ENCODE peak calls at places on chromosomes 16 and 17, in four cellular contexts. O is A549, G is HepG2, I is K562. M is an unnamed sample.
A peak's percentile ranks its signal among the peaks of the same experiment; 100 is the strongest.

GRCh38 chr16:86519649-86520316 is 9.5 kb downstream of the FOXF1 start:
- DNase-seq in O (peak; percentile 53), G (peak; percentile 48), I (peak; percentile 77), M (peak; percentile 75)

GRCh38 chr16:72786606-72787005 is 261.3 kb downstream of the ZFHX3 start:
- DNase-seq in O (no peak), G (no peak), I (no peak), M (no peak)

GRCh38 chr16:4936991-4937781 is at the start of gene PPL:
- DNase-seq in O (peak; percentile 73), G (peak; percentile 93), I (peak; percentile 98), M (peak; percentile 99)

GRCh38 chr16:86343111-86343642 is 167.2 kb upstream of the FOXF1 start:
- DNase-seq in O (no peak), G (no peak), I (no peak), M (no peak)

GRCh38 chr16:27377666-27378485 is 24.1 kb upstream of the IL21R start:
- DNase-seq in O (no peak), G (no peak), I (no peak), M (no peak)

GRCh38 chr17:61168506-61168905 is 231.1 kb upstream of the TBX2 start:
- DNase-seq in O (no peak), G (no peak), I (no peak), M (no peak)

GRCh38 chr16:19888834-19889233 is 4.2 kb upstream of the GPRC5B start:
- DNase-seq in O (no peak), G (no peak), I (no peak), M (no peak)

GRCh38 chr17:78996781-78997201 is 12.8 kb downstream of the CANT1 start:
- DNase-seq in O (no peak), G (no peak), I (no peak), M (no peak)

GRCh38 chr17:65163990-65164495 is 26.9 kb downstream of the RGS9 start:
- DNase-seq in O (peak; percentile 70), G (peak; percentile 18), I (peak; percentile 74), M (no peak)

GRCh38 chr16:9900576-9900975 is 281.7 kb downstream of the GRIN2A start:
- DNase-seq in O (no peak), G (no peak), I (no peak), M (no peak)

GRCh38 chr17:65145743-65146142 is 8.6 kb downstream of the RGS9 start:
- DNase-seq in O (no peak), G (no peak), I (no peak), M (no peak)

GRCh38 chr17:29091591-29092291 is 48.8 kb downstream of the PIPOX start:
- DNase-seq in O (no peak), G (no peak), I (no peak), M (no peak)

GRCh38 chr16:28042856-28043255 is 20.7 kb downstream of the GSG1L start:
- DNase-seq in O (no peak), G (no peak), I (no peak), M (no peak)

GRCh38 chr17:47072881-47073280 is 93.8 kb upstream of the RPRML start:
- DNase-seq in O (no peak), G (no peak), I (no peak), M (no peak)

GRCh38 chr16:53465606-53466290 is 31.5 kb downstream of the RBL2 start:
- DNase-seq in O (peak; percentile 44), G (no peak), I (no peak), M (no peak)

GRCh38 chr17:44826123-44826790 is 3.8 kb downstream of the GJC1 start:
- DNase-seq in O (no peak), G (no peak), I (no peak), M (no peak)

GRCh38 chr17:17535957-17536356 is 39.8 kb upstream of the RASD1 start:
- DNase-seq in O (peak; percentile 81), G (no peak), I (no peak), M (no peak)

GRCh38 chr16:29760567-29761279 is 14.9 kb upstream of the C16orf54 start:
- DNase-seq in O (no peak), G (no peak), I (no peak), M (no peak)

GRCh38 chr16:1497014-1497598 is 3.9 kb downstream of the TELO2 start:
- DNase-seq in O (no peak), G (no peak), I (no peak), M (no peak)

GRCh38 chr17:60372790-60373483 is 19.0 kb downstream of the USP32 start:
- DNase-seq in O (peak; percentile 48), G (no peak), I (no peak), M (no peak)

GRCh38 chr16:24539850-24540484 is 601 bp downstream of the RBBP6 start:
- DNase-seq in O (peak; percentile 52), G (no peak), I (no peak), M (no peak)

GRCh38 chr16:87657621-87658192 is 55.4 kb downstream of the JPH3 start:
- DNase-seq in O (peak; percentile 59), G (peak; percentile 40), I (peak; percentile 35), M (peak; percentile 61)

GRCh38 chr16:27566417-27566816 is 16.5 kb downstream of the KATNIP start:
- DNase-seq in O (no peak), G (no peak), I (peak; percentile 29), M (no peak)

GRCh38 chr17:16909472-16909871 is 62.4 kb downstream of the TNFRSF13B start:
- DNase-seq in O (no peak), G (no peak), I (no peak), M (no peak)

GRCh38 chr17:40323317-40323716 is 14.3 kb downstream of the RARA start:
- DNase-seq in O (no peak), G (no peak), I (no peak), M (no peak)
- TF ChIP-seq HMGXB4 in O (no peak), G (no peak), I (no peak), M (no peak)

DNA sequence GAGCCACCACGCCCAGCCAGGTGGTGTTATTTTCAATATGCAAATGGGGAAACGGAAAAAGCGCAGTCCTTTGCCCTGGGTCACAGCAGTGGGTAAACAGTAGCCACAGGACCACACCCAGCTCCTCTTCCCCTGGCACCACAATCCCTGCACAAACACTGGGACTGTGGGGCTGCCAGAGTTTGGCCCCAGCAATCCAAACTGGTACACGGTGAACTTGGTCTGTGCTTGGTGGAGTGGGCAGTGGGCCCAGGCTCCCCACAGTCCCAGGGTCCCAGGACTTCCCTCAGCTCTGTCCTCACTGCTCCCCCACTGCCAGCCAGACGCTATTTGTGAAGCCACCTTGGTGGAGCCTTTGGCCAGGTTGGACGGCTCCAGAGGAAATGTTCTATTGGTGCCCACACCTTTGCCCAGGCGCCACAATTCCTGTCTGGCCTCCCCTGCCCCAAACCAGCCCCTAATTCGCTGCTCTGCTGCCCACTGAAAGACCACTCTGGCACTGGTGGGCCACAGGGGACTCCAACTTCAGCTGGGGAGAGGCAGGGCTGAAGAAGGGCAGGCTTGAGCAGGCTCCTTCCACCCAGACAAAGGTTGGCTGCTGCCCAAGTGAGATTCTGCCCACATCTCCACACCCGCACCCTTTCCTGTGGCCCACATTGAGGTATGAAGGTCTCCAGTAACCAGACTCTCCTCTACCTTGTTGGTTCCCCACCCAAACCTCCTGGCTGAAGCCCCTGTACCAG is 2.1 kb downstream of the CHAD start:
- DNase-seq in O (no peak), G (no peak), I (no peak), M (no peak)
- TF ChIP-seq HMGXB4 in O (no peak), G (no peak), I (no peak), M (no peak)

DNA sequence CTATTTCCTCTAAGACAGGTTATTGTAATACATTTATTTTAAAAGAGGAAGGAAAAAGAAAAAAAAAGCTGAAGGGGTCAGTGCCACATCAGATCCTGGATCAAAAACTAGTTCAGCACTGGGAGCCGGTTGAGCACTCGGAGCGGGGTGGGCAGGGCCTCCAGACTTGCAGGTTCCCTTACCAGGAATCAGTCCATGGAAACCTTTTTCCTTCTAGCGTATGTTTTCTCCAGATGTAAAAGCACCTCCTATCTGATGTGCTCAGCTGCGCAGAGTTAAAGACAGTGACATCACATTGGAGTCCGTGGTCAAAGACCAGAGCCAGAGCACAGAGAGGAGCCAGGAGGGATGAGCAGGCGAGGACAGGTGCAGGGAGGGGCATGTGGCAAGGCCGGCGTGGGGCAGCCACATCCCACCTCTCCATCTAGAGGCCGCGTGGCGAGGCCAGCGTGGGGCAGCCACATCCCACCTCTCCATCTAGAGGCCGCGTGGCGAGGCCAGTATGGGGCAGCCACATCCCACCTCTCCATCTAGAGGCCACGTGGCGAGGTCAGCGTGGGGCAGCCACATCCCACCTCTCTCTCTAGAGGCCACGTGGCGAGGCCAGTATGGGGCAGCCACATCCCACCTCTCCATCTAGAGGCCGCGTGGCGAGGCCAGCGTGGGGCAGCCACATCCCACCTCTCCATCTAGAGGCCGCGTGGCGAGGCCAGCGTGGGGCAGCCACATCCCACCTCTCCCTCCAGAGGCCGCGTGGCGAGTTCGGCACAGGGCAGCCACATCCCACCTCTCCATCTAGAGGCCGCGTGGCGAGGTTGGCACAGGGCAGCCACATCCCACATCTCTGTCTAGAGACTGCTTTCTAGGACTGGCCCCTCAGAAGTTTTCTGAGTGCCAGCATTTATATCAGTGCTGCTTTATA is 166.8 kb upstream of the CHMP6 start:
- DNase-seq in O (no peak), G (no peak), I (peak; percentile 15), M (no peak)
- TF ChIP-seq HMGXB4 in O (no peak), G (no peak), I (no peak), M (no peak)

GRCh38 chr16:35639233-35640205 is 2180.1 kb downstream of the TP53TG3F start:
- DNase-seq in O (no peak), G (no peak), I (no peak), M (no peak)
- TF ChIP-seq HMGXB4 in O (no peak), G (no peak), I (no peak), M (no peak)

DNA sequence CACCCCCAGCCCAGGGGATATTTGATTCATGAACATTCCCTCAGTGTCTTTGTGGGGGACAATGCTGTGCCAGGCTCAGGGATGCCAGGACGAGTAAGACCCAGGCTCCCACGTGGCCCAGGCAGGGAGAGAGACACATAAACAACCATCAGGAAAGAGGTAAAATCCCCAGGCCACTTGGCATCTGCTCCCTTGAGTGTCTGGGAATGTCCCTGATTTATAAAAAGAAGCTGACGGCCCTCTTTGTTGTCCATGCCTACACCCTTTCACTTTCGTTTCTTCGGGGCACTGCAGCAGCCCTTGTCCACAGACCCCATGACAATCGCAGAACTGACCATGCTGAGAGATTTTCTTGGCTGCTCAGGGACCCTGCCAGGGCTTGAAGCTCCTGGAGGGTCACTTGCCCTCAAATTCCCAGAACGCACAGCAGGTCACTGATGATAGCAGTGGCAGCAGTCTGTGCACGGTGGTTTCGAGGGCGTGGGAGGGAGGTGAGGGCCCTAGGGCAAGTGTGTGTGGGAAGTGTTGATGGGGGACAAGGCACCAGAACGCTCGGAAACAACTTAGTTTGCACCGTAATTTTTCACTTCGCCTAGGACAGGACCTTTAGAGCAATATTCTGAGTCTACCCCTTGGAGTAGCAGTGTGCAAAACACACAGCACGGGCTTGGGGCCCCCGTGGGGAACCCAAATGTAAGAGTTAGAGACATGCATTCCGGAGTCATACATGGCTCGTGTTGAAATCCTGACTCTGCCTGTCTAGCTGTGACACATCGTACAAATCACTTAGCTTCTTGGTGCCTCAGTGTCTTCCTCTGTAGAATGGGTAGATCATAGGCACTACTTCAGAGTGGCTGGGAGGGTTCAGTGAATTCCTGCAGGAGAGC is 4.7 kb downstream of the NOD2 start:
- DNase-seq in O (no peak), G (no peak), I (no peak), M (no peak)
- TF ChIP-seq HMGXB4 in O (no peak), G (no peak), I (no peak), M (no peak)

M was measured in WTC11.